ENCODE peak calls at places on chromosomes 7 and 10, in four cellular contexts. One of them, this sample, is unnamed.

GRCh38 chr7:17274551-17275245 is 23.8 kb upstream of the AHR start:
- DNase-seq in MM.1S: no peak
- DNase-seq in cardiac fibroblast: peak; percentile 84
- DNase-seq in H7: no peak
- DNase-seq in this sample: no peak

GRCh38 chr10:132448248-132448731 is 51.3 kb downstream of the PWWP2B start:
- DNase-seq in H7: peak; percentile 98
- DNase-seq in MM.1S: peak; percentile 34
- DNase-seq in cardiac fibroblast: peak; percentile 17
- DNase-seq in this sample: peak; percentile 79

GRCh38 chr10:785539-786214 is 96.2 kb upstream of the DIP2C start:
- DNase-seq in MM.1S: no peak
- DNase-seq in H7: peak; percentile 52
- DNase-seq in cardiac fibroblast: no peak
- DNase-seq in this sample: no peak

GRCh38 chr7:3722396-3722846 is 421.4 kb downstream of the SDK1 start:
- DNase-seq in H7: peak; percentile 78
- DNase-seq in cardiac fibroblast: peak; percentile 44
- DNase-seq in MM.1S: no peak
- DNase-seq in this sample: peak; percentile 91

GRCh38 chr7:127393370-127394058 is 1.0 kb upstream of the ZNF800 start:
- DNase-seq in MM.1S: no peak
- DNase-seq in cardiac fibroblast: no peak
- DNase-seq in H7: peak; percentile 21
- DNase-seq in this sample: peak; percentile 45

GRCh38 chr7:68031180-68031943 is 1034.7 kb downstream of the TYW1 start:
- DNase-seq in cardiac fibroblast: no peak
- DNase-seq in H7: no peak
- DNase-seq in MM.1S: no peak
- DNase-seq in this sample: no peak

GRCh38 chr7:31020652-31021051 is 31.5 kb upstream of the ADCYAP1R1 start:
- DNase-seq in H7: peak; percentile 77
- DNase-seq in MM.1S: no peak
- DNase-seq in cardiac fibroblast: no peak
- DNase-seq in this sample: peak; percentile 62

GRCh38 chr10:31121074-31121685 is 89.5 kb upstream of the ZNF438 start:
- DNase-seq in MM.1S: no peak
- DNase-seq in H7: no peak
- DNase-seq in cardiac fibroblast: peak; percentile 55
- DNase-seq in this sample: no peak

GRCh38 chr7:108294595-108294994 is 161.6 kb downstream of the NRCAM start:
- DNase-seq in MM.1S: no peak
- DNase-seq in H7: no peak
- DNase-seq in cardiac fibroblast: peak; percentile 41
- DNase-seq in this sample: no peak

GRCh38 chr10:125407000-125407502 is 246.7 kb upstream of the CTBP2 start:
- DNase-seq in H7: no peak
- DNase-seq in MM.1S: no peak
- DNase-seq in cardiac fibroblast: peak; percentile 44
- DNase-seq in this sample: no peak

GRCh38 chr10:132204078-132204780 is 17.5 kb downstream of the DPYSL4 start:
- DNase-seq in MM.1S: no peak
- DNase-seq in H7: peak; percentile 68
- DNase-seq in cardiac fibroblast: no peak
- DNase-seq in this sample: no peak

GRCh38 chr7:46229409-46229808 is 308.3 kb upstream of the IGFBP3 start:
- DNase-seq in MM.1S: no peak
- DNase-seq in cardiac fibroblast: peak; percentile 98
- DNase-seq in H7: no peak
- DNase-seq in this sample: no peak

GRCh38 chr10:7950981-7951847 is 103.3 kb upstream of the GATA3 start:
- DNase-seq in H7: no peak
- DNase-seq in cardiac fibroblast: peak; percentile 44
- DNase-seq in MM.1S: no peak
- DNase-seq in this sample: no peak

GRCh38 chr7:45384499-45384898 is 189.7 kb upstream of the ADCY1 start:
- DNase-seq in H7: no peak
- DNase-seq in cardiac fibroblast: peak; percentile 19
- DNase-seq in MM.1S: no peak
- DNase-seq in this sample: no peak

GRCh38 chr7:80763289-80763688 is 124.8 kb downstream of the CD36 start:
- DNase-seq in cardiac fibroblast: no peak
- DNase-seq in MM.1S: no peak
- DNase-seq in H7: no peak
- DNase-seq in this sample: no peak

GRCh38 chr10:44968101-44968886 is 8.7 kb downstream of the RASSF4 start:
- DNase-seq in MM.1S: no peak
- DNase-seq in H7: peak; percentile 20
- DNase-seq in cardiac fibroblast: peak; percentile 66
- DNase-seq in this sample: no peak

GRCh38 chr10:110393866-110394265 is 89.1 kb upstream of the SMNDC1 start:
- DNase-seq in H7: no peak
- DNase-seq in cardiac fibroblast: no peak
- DNase-seq in MM.1S: no peak
- DNase-seq in this sample: no peak

GRCh38 chr10:131044379-131044778 is 267.1 kb downstream of the TCERG1L start:
- DNase-seq in H7: no peak
- DNase-seq in MM.1S: no peak
- DNase-seq in cardiac fibroblast: no peak
- DNase-seq in this sample: no peak

GRCh38 chr10:114394531-114394930 is 9.8 kb downstream of the AFAP1L2 start:
- DNase-seq in H7: no peak
- DNase-seq in MM.1S: no peak
- DNase-seq in cardiac fibroblast: no peak
- DNase-seq in this sample: no peak

GRCh38 chr7:79936281-79936983 is 198.2 kb upstream of the GNAI1 start:
- DNase-seq in cardiac fibroblast: peak; percentile 64
- DNase-seq in H7: no peak
- DNase-seq in MM.1S: no peak
- DNase-seq in this sample: no peak

GRCh38 chr7:96667026-96667425 is 42.6 kb downstream of the SEM1 start:
- DNase-seq in MM.1S: no peak
- DNase-seq in H7: no peak
- DNase-seq in cardiac fibroblast: no peak
- DNase-seq in this sample: no peak

GRCh38 chr7:24970676-24971075 is 9.3 kb downstream of the OSBPL3 start:
- DNase-seq in MM.1S: no peak
- DNase-seq in H7: no peak
- DNase-seq in cardiac fibroblast: no peak
- DNase-seq in this sample: no peak

GRCh38 chr10:48701941-48702340 is 17.3 kb downstream of the WDFY4 start:
- DNase-seq in cardiac fibroblast: no peak
- DNase-seq in H7: no peak
- DNase-seq in MM.1S: no peak
- DNase-seq in this sample: no peak

GRCh38 chr10:112340601-112341000 is 33.3 kb upstream of the ACSL5 start:
- DNase-seq in cardiac fibroblast: no peak
- DNase-seq in H7: no peak
- DNase-seq in MM.1S: no peak
- DNase-seq in this sample: no peak

GRCh38 chr7:129150199-129150996 is 5.9 kb downstream of the TSPAN33 start:
- DNase-seq in MM.1S: no peak
- DNase-seq in cardiac fibroblast: no peak
- DNase-seq in H7: peak; percentile 77
- DNase-seq in this sample: peak; percentile 61

GRCh38 chr7:80642871-80643270 is 4.4 kb downstream of the CD36 start:
- DNase-seq in MM.1S: no peak
- DNase-seq in H7: no peak
- DNase-seq in cardiac fibroblast: no peak
- DNase-seq in this sample: no peak

GRCh38 chr7:146773506-146773905 is 656.9 kb downstream of the CNTNAP2 start:
- DNase-seq in MM.1S: no peak
- DNase-seq in cardiac fibroblast: no peak
- DNase-seq in H7: no peak
- DNase-seq in this sample: no peak

GRCh38 chr7:96016735-96017134 is 244.4 kb downstream of the DYNC1I1 start:
- DNase-seq in cardiac fibroblast: no peak
- DNase-seq in H7: no peak
- DNase-seq in MM.1S: no peak
- DNase-seq in this sample: no peak

GRCh38 chr7:98294798-98295382 is 13.4 kb downstream of the BRI3 start:
- DNase-seq in H7: peak; percentile 96
- DNase-seq in MM.1S: no peak
- DNase-seq in cardiac fibroblast: peak; percentile 57
- DNase-seq in this sample: peak; percentile 91

GRCh38 chr10:97509120-97509670 is 10.5 kb downstream of the UBTD1 start:
- DNase-seq in cardiac fibroblast: no peak
- DNase-seq in MM.1S: no peak
- DNase-seq in H7: no peak
- DNase-seq in this sample: no peak

GRCh38 chr10:123142701-123143161 is 5.2 kb upstream of the HMX2 start:
- DNase-seq in MM.1S: no peak
- DNase-seq in cardiac fibroblast: no peak
- DNase-seq in H7: peak; percentile 77
- DNase-seq in this sample: peak; percentile 51

GRCh38 chr7:101173752-101174244 is 6.3 kb downstream of the NAT16 start:
- DNase-seq in cardiac fibroblast: peak; percentile 71
- DNase-seq in H7: peak; percentile 96
- DNase-seq in MM.1S: peak; percentile 33
- DNase-seq in this sample: peak; percentile 91

GRCh38 chr10:91287276-91287675 is 66.8 kb downstream of the PCGF5 start:
- DNase-seq in MM.1S: no peak
- DNase-seq in cardiac fibroblast: peak; percentile 49
- DNase-seq in H7: no peak
- DNase-seq in this sample: no peak

GRCh38 chr10:132520147-132520811 is 17.3 kb upstream of the INPP5A start:
- DNase-seq in MM.1S: no peak
- DNase-seq in cardiac fibroblast: no peak
- DNase-seq in H7: peak; percentile 51
- DNase-seq in this sample: no peak

GRCh38 chr10:49484501-49485230 is 54.3 kb downstream of the ERCC6 start:
- DNase-seq in cardiac fibroblast: peak; percentile 78
- DNase-seq in MM.1S: no peak
- DNase-seq in H7: no peak
- DNase-seq in this sample: no peak

GRCh38 chr7:117086788-117087187 is 133.5 kb downstream of the ST7 start:
- DNase-seq in MM.1S: no peak
- DNase-seq in cardiac fibroblast: peak; percentile 53
- DNase-seq in H7: no peak
- DNase-seq in this sample: no peak

GRCh38 chr7:132901241-132901640 is 180.6 kb downstream of the CHCHD3 start:
- DNase-seq in cardiac fibroblast: no peak
- DNase-seq in MM.1S: no peak
- DNase-seq in H7: no peak
- DNase-seq in this sample: no peak

DNA sequence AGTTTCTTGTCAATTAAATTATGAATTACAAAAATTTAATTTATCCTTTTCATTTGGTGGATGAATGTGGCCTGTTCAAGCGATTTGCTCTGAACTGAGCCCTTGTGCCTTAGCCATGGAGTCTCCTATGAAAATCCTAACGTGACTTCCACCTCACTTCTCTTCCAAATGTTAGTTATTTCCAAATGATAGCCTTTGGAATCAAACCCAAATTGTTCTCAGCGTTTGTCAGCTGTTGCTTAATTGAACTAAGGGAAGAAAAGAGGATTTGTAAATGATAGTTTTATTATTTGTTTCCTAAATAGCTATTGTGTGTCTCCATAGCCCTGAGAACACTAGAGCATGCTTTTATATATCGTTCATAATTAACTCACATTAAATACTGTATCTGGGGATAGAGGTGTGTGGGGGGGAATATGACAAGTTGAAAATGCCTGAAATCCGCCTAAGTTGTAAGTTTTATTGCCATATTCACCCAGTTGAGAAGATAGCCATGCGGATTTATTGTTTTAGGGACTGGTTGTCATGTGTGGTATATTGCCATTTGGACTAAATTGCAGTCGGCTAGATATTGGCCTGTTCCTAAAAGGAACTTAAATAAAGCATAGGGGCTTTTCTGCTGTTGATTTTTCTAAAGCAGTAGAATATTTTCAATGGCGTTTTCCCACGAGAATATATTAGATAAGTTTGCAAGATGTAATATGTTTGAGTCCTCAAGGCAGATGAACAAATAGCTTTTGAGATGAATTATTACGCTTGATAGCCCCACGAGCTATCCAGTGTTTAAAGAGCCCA is 2.6 kb downstream of the CELF2 start:
- DNase-seq in H7: no peak
- DNase-seq in cardiac fibroblast: no peak
- DNase-seq in MM.1S: no peak
- DNase-seq in this sample: no peak
- H3K4me3 ChIP-seq in H7: no peak overlapping the region
- H3K4me3 ChIP-seq in cardiac fibroblast: no peak overlapping the region
- H3K4me3 ChIP-seq in MM.1S: no peak overlapping the region
- H3K4me3 ChIP-seq in this sample: no peak overlapping the region

GRCh38 chr10:73094986-73095478 is 1.6 kb downstream of the P4HA1 start:
- DNase-seq in cardiac fibroblast: peak; percentile 27
- DNase-seq in H7: no peak
- DNase-seq in MM.1S: no peak
- DNase-seq in this sample: no peak

GRCh38 chr10:73096041-73096451 is 620 bp downstream of the P4HA1 start:
- DNase-seq in MM.1S: peak; percentile 84
- DNase-seq in H7: peak; percentile 74
- DNase-seq in cardiac fibroblast: peak; percentile 69
- DNase-seq in this sample: peak; percentile 85

GRCh38 chr10:73095479-73096021 is 1.1 kb downstream of the P4HA1 start:
- DNase-seq in MM.1S: peak; percentile 40
- DNase-seq in cardiac fibroblast: peak; percentile 89
- DNase-seq in H7: peak; percentile 61
- DNase-seq in this sample: peak; percentile 77

GRCh38 chr10:73092830-73093229 is 3.8 kb downstream of the P4HA1 start:
- DNase-seq in cardiac fibroblast: no peak
- DNase-seq in H7: no peak
- DNase-seq in MM.1S: no peak
- DNase-seq in this sample: no peak

GRCh38 chr10:73094249-73094850 is 2.3 kb downstream of the P4HA1 start:
- DNase-seq in H7: no peak
- DNase-seq in MM.1S: no peak
- DNase-seq in cardiac fibroblast: peak; percentile 52
- DNase-seq in this sample: no peak
- H3K4me3 ChIP-seq in H7: no peak overlapping the region
- H3K4me3 ChIP-seq in MM.1S: peak overlapping the region; percentile 97
- H3K4me3 ChIP-seq in cardiac fibroblast: peak overlapping the region; percentile 98
- H3K4me3 ChIP-seq in this sample: peak overlapping the region; percentile 62

GRCh38 chr10:101888251-101888949 is 44.8 kb upstream of the KCNIP2 start:
- DNase-seq in cardiac fibroblast: no peak
- DNase-seq in MM.1S: no peak
- DNase-seq in H7: no peak
- DNase-seq in this sample: no peak
- H3K4me3 ChIP-seq in cardiac fibroblast: no peak overlapping the region
- H3K4me3 ChIP-seq in MM.1S: no peak overlapping the region
- H3K4me3 ChIP-seq in H7: no peak overlapping the region
- H3K4me3 ChIP-seq in this sample: no peak overlapping the region

GRCh38 chr10:61837748-61838055 is 63.8 kb upstream of the ARID5B start:
- DNase-seq in MM.1S: no peak
- DNase-seq in cardiac fibroblast: no peak
- DNase-seq in H7: no peak
- DNase-seq in this sample: no peak
- H3K4me3 ChIP-seq in MM.1S: no peak overlapping the region
- H3K4me3 ChIP-seq in cardiac fibroblast: no peak overlapping the region
- H3K4me3 ChIP-seq in H7: no peak overlapping the region
- H3K4me3 ChIP-seq in this sample: no peak overlapping the region

This sample was measured in GM23338.